ENCODE peak calls at places on chromosomes 5 and 9, in seven cellular contexts. One of them, this sample, is unnamed.
A peak's percentile ranks its signal among the peaks of the same experiment; 100 is the strongest.

GRCh38 chr9:136081826-136082495 is 13.1 kb downstream of the NACC2 start:
- DNase-seq in activated T-cell treated with anti-CD3 and anti-CD28 coated beads for 48 hours: no peak
- DNase-seq in MCF 10A: no peak
- DNase-seq in cardiac muscle cell: no peak
- DNase-seq in CD4-positive, alpha-beta memory T cell: no peak
- DNase-seq in adrenal gland: no peak
- DNase-seq in SW 1271: no peak
- DNase-seq in this sample: no peak

GRCh38 chr5:38640012-38640395 is 83.6 kb upstream of the LIFR start:
- DNase-seq in activated T-cell treated with anti-CD3 and anti-CD28 coated beads for 48 hours: no peak
- DNase-seq in MCF 10A: peak; percentile 5
- DNase-seq in cardiac muscle cell: no peak
- DNase-seq in CD4-positive, alpha-beta memory T cell: no peak
- DNase-seq in adrenal gland: no peak
- DNase-seq in SW 1271: no peak
- DNase-seq in this sample: no peak

GRCh38 chr9:136857606-136858412 is 5.7 kb downstream of the MAMDC4 start:
- DNase-seq in activated T-cell treated with anti-CD3 and anti-CD28 coated beads for 48 hours: no peak
- DNase-seq in MCF 10A: no peak
- DNase-seq in cardiac muscle cell: no peak
- DNase-seq in CD4-positive, alpha-beta memory T cell: no peak
- DNase-seq in adrenal gland: no peak
- DNase-seq in SW 1271: no peak
- DNase-seq in this sample: peak; percentile 55

GRCh38 chr5:134371834-134372340 is 518 bp downstream of the UBE2B start:
- DNase-seq in activated T-cell treated with anti-CD3 and anti-CD28 coated beads for 48 hours: peak; percentile 31
- DNase-seq in MCF 10A: peak; percentile 76
- DNase-seq in cardiac muscle cell: peak; percentile 91
- DNase-seq in CD4-positive, alpha-beta memory T cell: peak; percentile 42
- DNase-seq in adrenal gland: peak; percentile 83
- DNase-seq in SW 1271: peak; percentile 48
- DNase-seq in this sample: peak; percentile 74

GRCh38 chr5:160547061-160547460 is 125.4 kb downstream of the PTTG1 start:
- DNase-seq in activated T-cell treated with anti-CD3 and anti-CD28 coated beads for 48 hours: no peak
- DNase-seq in MCF 10A: no peak
- DNase-seq in cardiac muscle cell: no peak
- DNase-seq in CD4-positive, alpha-beta memory T cell: no peak
- DNase-seq in adrenal gland: no peak
- DNase-seq in SW 1271: no peak
- DNase-seq in this sample: no peak

GRCh38 chr5:158718738-158719505 is 380.8 kb downstream of the EBF1 start:
- DNase-seq in activated T-cell treated with anti-CD3 and anti-CD28 coated beads for 48 hours: no peak
- DNase-seq in MCF 10A: no peak
- DNase-seq in cardiac muscle cell: no peak
- DNase-seq in CD4-positive, alpha-beta memory T cell: no peak
- DNase-seq in adrenal gland: no peak
- DNase-seq in SW 1271: no peak
- DNase-seq in this sample: no peak

GRCh38 chr5:149280802-149281201 is 9.1 kb downstream of the AFAP1L1 start:
- DNase-seq in activated T-cell treated with anti-CD3 and anti-CD28 coated beads for 48 hours: no peak
- DNase-seq in MCF 10A: no peak
- DNase-seq in cardiac muscle cell: no peak
- DNase-seq in CD4-positive, alpha-beta memory T cell: no peak
- DNase-seq in adrenal gland: no peak
- DNase-seq in SW 1271: no peak
- DNase-seq in this sample: no peak

GRCh38 chr9:13143281-13143680 is 136.2 kb downstream of the MPDZ start:
- DNase-seq in activated T-cell treated with anti-CD3 and anti-CD28 coated beads for 48 hours: no peak
- DNase-seq in MCF 10A: no peak
- DNase-seq in cardiac muscle cell: no peak
- DNase-seq in CD4-positive, alpha-beta memory T cell: no peak
- DNase-seq in adrenal gland: no peak
- DNase-seq in SW 1271: no peak
- DNase-seq in this sample: no peak

This sample was measured in activated CD8-positive, alpha-beta memory T cell treated with anti-CD3 and anti-CD28 coated beads, Interleukin-2, amount 50 U/mL, for 48 hours.